ENCODE peak calls at places on chromosomes 1 and 21, in four cellular contexts. P is GM12878, J is IMR-90, H is H1. E is an unnamed sample.

GRCh38 chr1:8717148-8717547 is 100.3 kb downstream of the RERE start:
- DNase-seq in H (no peak), P (no peak), J (no peak), E (no peak)

GRCh38 chr1:113744114-113744513 is 15.2 kb downstream of the PHTF1 start:
- DNase-seq in H (no peak), J (no peak), P (no peak), E (no peak)

GRCh38 chr1:69535490-69535889 is 32.2 kb upstream of the LRRC7 start:
- DNase-seq in P (no peak), J (no peak), H (no peak), E (no peak)

GRCh38 chr1:209704584-209704983 is at the start of gene HSD11B1:
- DNase-seq in J (peak; percentile 83), P (no peak), H (no peak), E (no peak)

GRCh38 chr1:145778146-145778540 is 45.8 kb downstream of the RNF115 start:
- DNase-seq in P (no peak), J (no peak), H (no peak), E (no peak)

GRCh38 chr1:203048555-203049051 is 22.3 kb downstream of the PPFIA4 start:
- DNase-seq in P (no peak), H (peak; percentile 83), J (no peak), E (peak; percentile 81)

GRCh38 chr1:17998889-17999288 is 108.7 kb upstream of the IGSF21 start:
- DNase-seq in H (no peak), J (peak; percentile 4), P (no peak), E (peak; percentile 29)

GRCh38 chr1:226717256-226717909 is 21.7 kb downstream of the ITPKB start:
- DNase-seq in P (no peak), J (no peak), H (no peak), E (no peak)

GRCh38 chr1:188128761-188129160 is 1300.0 kb downstream of the PLA2G4A start:
- DNase-seq in H (peak; percentile 40), P (no peak), J (peak; percentile 41), E (no peak)

GRCh38 chr1:54355931-54356679 is 50.1 kb downstream of the SSBP3 start:
- DNase-seq in P (no peak), H (no peak), J (no peak), E (peak; percentile 79)

GRCh38 chr21:28337319-28337718 is 655.4 kb downstream of the LTN1 start:
- DNase-seq in P (no peak), J (peak; percentile 78), H (no peak), E (no peak)

GRCh38 chr1:3333903-3334302 is 120.6 kb upstream of the ARHGEF16 start:
- DNase-seq in P (no peak), J (no peak), H (no peak), E (no peak)

GRCh38 chr1:30977105-30977504 is 68.5 kb upstream of the SDC3 start:
- DNase-seq in P (no peak), H (no peak), J (peak; percentile 76), E (no peak)

GRCh38 chr1:19466112-19466561 is 19.2 kb downstream of the CAPZB start:
- DNase-seq in J (no peak), H (no peak), P (no peak), E (no peak)

GRCh38 chr1:215052256-215052655 is 30.3 kb upstream of the KCNK2 start:
- DNase-seq in H (no peak), P (no peak), J (no peak), E (no peak)

GRCh38 chr1:31855038-31855845 is 39.4 kb upstream of the SPOCD1 start:
- DNase-seq in J (peak; percentile 75), H (no peak), P (no peak), E (no peak)

GRCh38 chr1:204446413-204447111 is 34.9 kb upstream of the PPP1R15B start:
- DNase-seq in P (no peak), H (peak; percentile 95), J (peak; percentile 62), E (peak; percentile 74)

GRCh38 chr1:27544818-27545612 is 55.0 kb upstream of the WASF2 start:
- DNase-seq in J (peak; percentile 41), P (no peak), H (no peak), E (no peak)

GRCh38 chr1:218521414-218522169 is 176.5 kb downstream of the TGFB2 start:
- DNase-seq in P (no peak), J (peak; percentile 21), H (peak; percentile 83), E (peak; percentile 69)

GRCh38 chr1:16093611-16094010 is 20.2 kb upstream of the FAM131C start:
- DNase-seq in P (no peak), H (no peak), J (no peak), E (no peak)

GRCh38 chr1:41385398-41386189 is 24.4 kb downstream of the FOXO6 start:
- DNase-seq in H (no peak), P (no peak), J (no peak), E (no peak)

GRCh38 chr1:203173566-203173965 is 2.1 kb downstream of the MYBPH start:
- DNase-seq in P (peak; percentile 63), J (no peak), H (no peak), E (no peak)

GRCh38 chr1:209534496-209535250 is 48.8 kb upstream of the CAMK1G start:
- DNase-seq in P (no peak), J (no peak), H (no peak), E (no peak)

GRCh38 chr1:30229557-30229956 is 493.8 kb downstream of the MATN1 start:
- DNase-seq in J (no peak), H (no peak), P (no peak), E (no peak)

GRCh38 chr1:207897188-207897587 is 13.7 kb downstream of the CD34 start:
- DNase-seq in P (no peak), J (no peak), H (no peak), E (no peak)

GRCh38 chr1:50493710-50494109 is 70.5 kb upstream of the DMRTA2 start:
- DNase-seq in J (no peak), H (no peak), P (no peak), E (no peak)
- TF ChIP-seq USF2 in J (no peak), H (no peak), P (no peak), E (no peak)

DNA sequence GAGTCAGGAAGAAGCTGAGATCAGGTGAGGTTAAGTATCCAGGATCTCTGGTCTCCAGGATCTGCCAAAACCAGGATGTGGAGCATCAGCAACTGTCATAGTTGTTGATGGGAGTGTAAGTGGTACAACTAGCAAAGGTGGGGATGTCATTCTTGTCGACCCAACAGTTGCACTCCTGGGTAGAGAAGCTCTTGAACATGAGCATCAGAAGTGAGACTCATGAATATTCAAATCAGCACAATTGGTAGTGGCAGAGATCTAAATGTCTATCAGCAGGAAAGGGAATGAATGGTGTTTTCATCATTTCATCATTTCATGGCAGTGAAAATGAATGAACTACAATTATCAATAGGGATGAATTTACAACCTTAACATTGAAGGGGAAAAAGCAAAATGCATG is 4.2 kb upstream of the LAD1 start:
- DNase-seq in H (no peak), P (no peak), J (no peak), E (no peak)
- TF ChIP-seq CHD1 in H (no peak), P (no peak), J (no peak), E (no peak)

GRCh38 chr1:232047473-232047872 is 420.9 kb downstream of the DISC1 start:
- DNase-seq in H (no peak), J (no peak), P (no peak), E (no peak)
- TF ChIP-seq USF2 in H (no peak), J (no peak), P (no peak), E (no peak)

DNA sequence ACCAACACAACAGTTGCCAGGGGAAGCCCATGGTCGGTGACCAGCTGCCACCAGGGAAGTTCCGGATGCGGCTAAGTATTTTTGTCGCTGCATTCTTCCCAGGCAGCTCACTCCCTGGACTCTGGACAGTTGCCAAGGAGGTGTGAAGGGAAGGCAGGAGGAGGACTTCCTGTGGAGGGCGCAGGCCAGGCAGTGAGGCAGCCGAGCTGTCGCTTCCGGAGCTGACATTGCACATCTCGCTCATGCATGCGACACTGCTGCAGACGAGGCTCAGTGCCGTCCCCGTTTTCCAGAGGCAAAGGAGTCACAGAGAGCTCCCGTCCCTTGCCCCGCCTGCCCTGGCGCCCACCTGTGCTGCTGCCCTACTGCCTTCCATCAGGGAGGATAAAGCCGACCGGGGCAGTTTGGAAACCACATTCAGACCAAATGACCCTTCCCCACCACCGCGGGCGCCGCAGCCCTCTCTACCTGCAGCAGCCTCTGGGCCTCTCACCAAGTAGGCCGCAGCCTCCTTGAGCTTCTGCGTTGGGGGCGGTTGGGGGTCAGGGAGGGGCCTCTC is 81.4 kb downstream of the NENF start:
- DNase-seq in J (peak; percentile 65), P (no peak), H (peak; percentile 70), E (peak; percentile 67)
- TF ChIP-seq CHD1 in J (no peak), P (no peak), H (no peak), E (no peak)

GRCh38 chr1:12153181-12153785 is 13.5 kb upstream of the TNFRSF1B start:
- DNase-seq in P (peak; percentile 78), J (peak; percentile 88), H (no peak), E (no peak)
- TF ChIP-seq USF2 in P (peak; percentile 76), J (peak; percentile 90), H (no peak), E (peak; percentile 83)

DNA sequence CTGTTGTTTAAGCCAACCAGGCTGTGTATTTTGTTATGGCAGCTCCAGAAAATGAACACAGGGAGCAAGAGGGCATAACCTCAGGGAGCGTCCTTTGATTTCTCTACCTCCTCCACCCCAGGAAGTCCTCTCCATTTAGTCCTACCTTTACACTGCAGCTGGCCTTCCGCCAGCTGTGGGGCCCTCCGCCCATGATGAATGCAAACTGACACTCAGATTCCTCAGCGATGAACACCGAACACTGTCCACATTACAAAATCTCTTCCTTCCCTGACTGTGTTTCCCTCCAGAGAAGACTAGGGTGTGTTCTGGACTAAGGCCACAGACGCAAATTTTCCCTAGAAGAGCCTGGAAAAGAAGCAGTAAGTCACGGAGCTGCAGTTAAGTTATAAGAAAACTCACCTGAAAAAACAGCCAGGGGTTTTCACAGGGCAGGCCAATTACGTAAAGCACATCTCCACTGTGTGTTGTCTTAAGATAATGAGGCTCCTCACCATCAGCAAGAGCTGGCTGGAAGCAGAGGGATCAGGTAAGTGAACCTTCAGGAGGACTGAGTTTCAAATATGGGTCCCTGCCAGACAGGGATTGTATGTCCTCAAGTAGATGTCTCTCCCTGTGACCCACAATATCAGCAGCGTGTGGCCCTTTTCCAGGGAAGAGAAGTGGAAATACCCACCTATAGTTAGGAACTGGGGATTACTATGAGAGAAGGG is 46.3 kb upstream of the ATP1B1 start:
- DNase-seq in P (no peak), J (no peak), H (no peak), E (peak; percentile 30)
- TF ChIP-seq CHD1 in P (no peak), J (no peak), H (no peak), E (no peak)

GRCh38 chr1:35691571-35692220 is 27.0 kb downstream of the C1orf216 start:
- DNase-seq in J (no peak), H (no peak), P (no peak), E (no peak)
- TF ChIP-seq USF2 in J (no peak), H (no peak), P (no peak), E (no peak)

GRCh38 chr1:37158113-37158749 is 123.9 kb upstream of the GRIK3 start:
- DNase-seq in H (peak; percentile 14), P (no peak), J (no peak), E (no peak)

GRCh38 chr1:37157634-37158033 is 123.3 kb upstream of the GRIK3 start:
- DNase-seq in P (no peak), H (peak; percentile 7), J (no peak), E (no peak)

GRCh38 chr1:37161171-37161570 is 126.9 kb upstream of the GRIK3 start:
- DNase-seq in J (no peak), H (no peak), P (no peak), E (no peak)

GRCh38 chr1:37156646-37157045 is 122.3 kb upstream of the GRIK3 start:
- DNase-seq in J (no peak), P (no peak), H (no peak), E (no peak)

GRCh38 chr1:37159102-37159501 is 124.8 kb upstream of the GRIK3 start:
- DNase-seq in H (peak; percentile 47), P (no peak), J (no peak), E (peak; percentile 34)
- TF ChIP-seq CHD1 in H (no peak), P (no peak), J (no peak), E (no peak)

E was measured in K562.